ENCODE peak calls at places on chromosomes 2 and 18, in five cellular contexts. M is astrocyte of the spinal cord; Z is fibroblast of lung; Q is CD8-positive, alpha-beta memory T cell; X is tibial nerve. O is an unnamed sample.

GRCh38 chr2:20507166-20507692 is 60.4 kb downstream of the RHOB start:
- DNase-seq in M (no peak), Z (peak), Q (no peak), X (no peak), O (peak)

GRCh38 chr2:134988994-134989605 is 58.1 kb downstream of the MAP3K19 start:
- DNase-seq in M (peak), Z (peak), Q (peak), X (no peak), O (peak)

GRCh38 chr2:160566717-160567116 is 73.1 kb upstream of the RBMS1 start:
- DNase-seq in M (no peak), Z (peak), Q (no peak), X (peak), O (no peak)

GRCh38 chr2:170779304-170779703 is 9.1 kb downstream of the ERICH2 start:
- DNase-seq in M (no peak), Z (no peak), Q (no peak), X (no peak), O (no peak)

GRCh38 chr2:37637122-37637875 is 34.1 kb downstream of the CDC42EP3 start:
- DNase-seq in M (no peak), Z (no peak), Q (no peak), X (no peak), O (no peak)

GRCh38 chr2:58866040-58866439 is 624.9 kb upstream of the FANCL start:
- DNase-seq in M (peak), Z (no peak), Q (no peak), X (no peak), O (no peak)

GRCh38 chr18:66682855-66683322 is 79.0 kb upstream of the CDH19 start:
- DNase-seq in M (peak), Z (no peak), Q (no peak), X (peak), O (no peak)

GRCh38 chr2:19214682-19215391 is 143.6 kb downstream of the OSR1 start:
- DNase-seq in M (no peak), Z (no peak), Q (no peak), X (no peak), O (no peak)

GRCh38 chr2:38590053-38590452 is 12.7 kb downstream of the HNRNPLL start:
- DNase-seq in M (no peak), Z (no peak), Q (no peak), X (no peak), O (peak)

GRCh38 chr2:2950403-2950952 is 427.1 kb downstream of the EIPR1 start:
- DNase-seq in M (no peak), Z (no peak), Q (no peak), X (no peak), O (no peak)

GRCh38 chr2:119820275-119820674 is 60.6 kb downstream of the PTPN4 start:
- DNase-seq in M (peak), Z (peak), Q (no peak), X (no peak), O (peak)

GRCh38 chr2:202051499-202052161 is 18.0 kb downstream of the FZD7 start:
- DNase-seq in M (peak), Z (peak), Q (no peak), X (no peak), O (no peak)

GRCh38 chr2:32752205-32752604 is 124.4 kb downstream of the TTC27 start:
- DNase-seq in M (peak), Z (peak), Q (no peak), X (no peak), O (peak)

GRCh38 chr2:224257176-224257575 is 144.7 kb downstream of the FAM124B start:
- DNase-seq in M (no peak), Z (no peak), Q (no peak), X (no peak), O (no peak)

GRCh38 chr2:95043300-95043786 is 17.8 kb downstream of the MAL start:
- DNase-seq in M (peak), Z (peak), Q (no peak), X (peak), O (peak)

GRCh38 chr2:222949073-222949472 is 88.2 kb downstream of the ACSL3 start:
- DNase-seq in M (no peak), Z (no peak), Q (no peak), X (no peak), O (no peak)

GRCh38 chr2:10289891-10290290 is 12.8 kb upstream of the HPCAL1 start:
- DNase-seq in M (peak), Z (peak), Q (no peak), X (no peak), O (peak)

GRCh38 chr2:54568876-54569298 is 112.8 kb downstream of the SPTBN1 start:
- DNase-seq in M (no peak), Z (no peak), Q (no peak), X (no peak), O (no peak)
- H3K4me3 ChIP-seq in M (no peak), Z (no peak), Q (peak), X (no peak), O (no peak)

DNA sequence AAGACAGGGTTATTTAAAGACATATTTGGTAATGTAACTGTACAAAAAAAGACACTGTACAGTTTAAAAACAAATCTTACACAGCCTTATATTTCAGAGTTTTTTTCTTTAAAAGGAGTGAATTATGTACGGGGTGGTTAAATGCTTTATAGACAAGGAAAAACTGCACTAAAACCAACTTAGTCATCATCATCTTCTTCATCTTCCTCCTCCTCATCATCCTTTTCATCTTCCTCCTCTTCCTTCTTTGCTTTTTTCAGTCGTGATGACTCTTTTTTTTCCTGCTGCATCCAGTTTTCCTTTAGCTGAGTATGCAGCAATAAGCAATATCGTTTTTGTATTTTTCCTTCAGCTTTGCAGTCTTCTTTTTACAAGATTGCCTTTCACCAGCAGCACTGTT is 14.6 kb upstream of the MBOAT2 start:
- DNase-seq in M (no peak), Z (no peak), Q (no peak), X (no peak), O (no peak)
- H3K4me3 ChIP-seq in M (no peak), Z (no peak), Q (no peak), X (no peak), O (no peak)

DNA sequence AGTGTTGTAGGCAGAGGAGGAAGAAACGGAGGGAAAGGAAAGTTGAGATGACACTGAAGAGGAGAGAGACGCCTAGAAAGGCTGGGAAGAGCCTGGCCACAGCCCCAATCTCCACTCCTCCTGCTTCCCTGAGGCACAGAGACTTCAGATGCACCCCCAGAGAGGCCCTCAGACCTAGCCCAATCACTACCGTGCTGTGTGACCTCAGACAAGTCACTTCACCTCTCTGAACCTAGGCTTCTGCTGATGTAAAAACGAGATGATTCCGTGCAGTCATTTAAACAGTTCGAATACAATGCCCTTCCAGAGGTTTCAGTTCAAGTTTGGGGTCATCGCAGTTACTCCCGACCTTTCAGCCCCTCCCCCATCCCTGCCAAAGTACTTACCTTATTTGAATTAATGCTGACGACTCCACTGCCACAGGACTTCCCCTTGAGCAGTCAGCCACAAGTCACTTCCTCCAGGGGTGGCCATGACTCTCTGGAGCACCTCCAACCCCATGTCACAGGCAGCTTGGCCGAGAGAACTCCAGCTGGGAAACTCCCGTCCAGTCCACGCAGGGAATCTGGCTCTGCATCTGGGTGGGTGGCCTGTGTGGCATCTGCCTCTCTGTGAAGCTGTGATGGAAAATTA is 105.2 kb upstream of the ID2 start:
- DNase-seq in M (no peak), Z (no peak), Q (peak), X (no peak), O (no peak)
- H3K4me3 ChIP-seq in M (no peak), Z (no peak), Q (peak), X (no peak), O (no peak)

DNA sequence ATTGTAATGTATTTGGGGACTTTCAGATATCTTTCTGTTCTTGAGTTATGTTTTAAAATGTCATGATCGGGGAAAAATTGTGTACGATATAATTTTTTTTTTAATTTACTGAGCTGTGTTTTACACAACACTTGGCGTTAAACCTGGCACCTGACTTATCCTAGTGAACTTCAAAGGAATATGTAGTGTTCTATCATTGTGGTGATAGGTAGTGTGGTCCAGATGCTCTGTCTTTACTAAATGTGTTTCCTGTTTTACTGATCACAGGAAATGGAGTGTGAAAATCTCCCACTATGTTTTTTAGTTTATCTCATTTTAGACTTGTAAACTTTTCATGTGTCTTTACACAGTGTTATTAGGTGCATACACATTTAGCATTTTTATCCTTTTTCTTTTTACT is 98.0 kb downstream of the SLC5A7 start:
- DNase-seq in M (no peak), Z (no peak), Q (no peak), X (no peak), O (no peak)
- H3K4me3 ChIP-seq in M (no peak), Z (no peak), Q (no peak), X (no peak), O (no peak)

GRCh38 chr18:26654173-26655009 is 106.0 kb upstream of the KCTD1 start:
- DNase-seq in M (no peak), Z (peak), Q (no peak), X (no peak), O (no peak)

GRCh38 chr18:26656944-26657536 is 108.7 kb upstream of the KCTD1 start:
- DNase-seq in M (peak), Z (peak), Q (no peak), X (peak), O (peak)

GRCh38 chr18:26655010-26655613 is 106.8 kb upstream of the KCTD1 start:
- DNase-seq in M (peak), Z (peak), Q (no peak), X (no peak), O (no peak)

GRCh38 chr18:26656401-26656943 is 108.1 kb upstream of the KCTD1 start:
- DNase-seq in M (no peak), Z (no peak), Q (no peak), X (no peak), O (no peak)

DNA sequence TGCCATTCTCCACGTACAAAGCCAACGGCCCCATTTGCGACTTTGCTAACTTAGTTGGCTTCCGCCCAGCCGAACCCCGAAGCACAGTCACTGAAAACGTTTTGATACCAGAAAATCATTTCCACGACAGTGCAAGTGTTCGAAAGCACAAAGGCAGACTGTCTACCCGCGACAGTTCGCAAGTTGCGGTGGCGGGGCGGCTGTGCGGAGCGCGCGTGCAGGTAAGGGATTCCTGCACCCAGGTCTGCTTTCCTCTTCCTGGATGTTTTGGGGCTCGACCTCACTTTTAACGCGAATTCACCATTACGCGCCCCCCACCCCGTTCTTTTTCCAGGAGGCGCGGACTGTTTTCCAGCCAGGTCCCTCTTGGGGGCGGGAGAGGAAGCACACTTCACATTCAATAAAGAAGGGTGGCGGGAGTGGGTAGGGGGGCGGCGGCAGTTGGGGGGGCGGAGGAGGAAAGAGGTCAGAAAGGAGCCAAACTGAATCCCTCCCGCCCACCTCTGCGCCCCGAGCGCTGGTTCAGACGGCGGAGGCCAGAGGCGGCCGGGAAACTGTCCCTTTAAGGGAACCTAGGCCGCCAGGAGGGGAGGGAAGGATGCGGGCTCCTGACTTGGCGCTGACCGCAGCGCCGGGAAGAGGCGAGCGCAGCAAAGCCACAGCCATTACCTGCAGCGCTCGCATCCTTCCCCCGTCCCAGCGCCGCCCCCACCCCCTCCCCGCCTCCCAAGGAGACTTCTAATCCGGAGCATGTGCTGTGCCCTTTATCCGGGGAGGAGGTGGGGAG is 107.5 kb upstream of the KCTD1 start:
- DNase-seq in M (peak), Z (peak), Q (no peak), X (peak), O (peak)
- H3K4me3 ChIP-seq in M (peak), Z (peak), Q (no peak), X (peak), O (peak)

DNA sequence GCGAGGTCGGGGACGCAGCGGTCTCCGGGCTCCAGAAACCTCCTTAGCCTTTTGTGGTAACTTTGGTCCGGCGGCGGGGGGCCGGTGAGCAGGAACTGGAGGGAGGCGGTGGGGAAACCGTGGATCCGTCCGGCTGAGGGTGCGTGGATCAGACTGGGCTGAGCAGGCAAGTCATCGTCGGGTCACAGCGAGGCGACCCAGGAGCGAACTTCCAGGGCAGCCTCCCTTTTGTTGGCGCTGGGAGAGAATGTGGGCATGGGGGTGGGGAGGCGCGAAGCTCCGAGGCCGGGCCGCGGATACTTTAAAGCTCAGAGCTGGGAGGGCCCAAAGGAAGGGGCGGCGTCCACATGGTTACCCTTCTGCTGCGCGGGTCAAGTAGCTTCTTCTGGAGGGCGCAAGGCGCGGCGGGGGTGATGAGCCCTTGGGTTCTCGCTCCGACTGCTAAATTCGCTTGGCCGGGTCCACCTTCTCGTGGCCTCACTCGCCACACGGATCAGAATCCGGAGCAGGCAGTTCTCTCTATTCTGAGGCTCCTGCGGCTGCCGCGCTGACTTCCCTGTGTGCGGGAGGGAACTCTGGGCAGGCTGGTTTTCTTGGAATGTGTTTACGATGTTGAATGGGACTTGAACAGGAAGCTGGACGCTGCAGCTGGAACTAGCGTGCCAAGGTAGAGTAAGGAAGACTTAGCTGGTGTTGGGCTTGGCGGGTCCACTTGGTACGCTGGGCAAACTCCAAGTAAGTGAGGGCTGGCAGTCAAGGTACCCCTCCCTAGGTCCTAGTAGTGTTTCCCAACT is 969 bp downstream of the GULP1 start:
- DNase-seq in M (peak), Z (peak), Q (no peak), X (peak), O (peak)
- H3K4me3 ChIP-seq in M (peak), Z (peak), Q (no peak), X (peak), O (peak)

GRCh38 chr2:233355916-233356315 is 1.6 kb downstream of the DGKD start:
- DNase-seq in M (no peak), Z (no peak), Q (no peak), X (no peak), O (no peak)
- H3K4me3 ChIP-seq in M (no peak), Z (no peak), Q (peak), X (no peak), O (peak)

GRCh38 chr2:219213026-219213415 is 5.7 kb downstream of the ABCB6 start:
- DNase-seq in M (no peak), Z (no peak), Q (no peak), X (no peak), O (no peak)
- H3K4me3 ChIP-seq in M (no peak), Z (no peak), Q (no peak), X (no peak), O (no peak)

O was measured in PC-3.